ENCODE peak calls at places on chromosomes 13 and 19, in four cellular contexts. G is astrocyte, W is colonic mucosa, Q is brain microvascular endothelial cell. J is an unnamed sample.

GRCh38 chr13:40442191-40442590 is 224.2 kb downstream of the FOXO1 start:
- DNase-seq in W (no peak), Q (no peak), G (no peak), J (no peak)

GRCh38 chr13:96871470-96871869 is 122.8 kb downstream of the OXGR1 start:
- DNase-seq in G (no peak), Q (no peak), W (no peak), J (no peak)

GRCh38 chr13:85108356-85108755 is 690.9 kb downstream of the SLITRK6 start:
- DNase-seq in Q (no peak), G (no peak), W (no peak), J (peak; percentile 29)

GRCh38 chr13:112719016-112719415 is 29.2 kb downstream of the ATP11A start:
- DNase-seq in W (no peak), Q (no peak), G (peak; percentile 76), J (no peak)

GRCh38 chr13:33931397-33931987 is 113.5 kb downstream of the RFC3 start:
- DNase-seq in G (peak; percentile 34), Q (peak; percentile 61), W (no peak), J (peak; percentile 30)

GRCh38 chr19:41999071-41999877 is 5.2 kb upstream of the ATP1A3 start:
- DNase-seq in W (no peak), G (no peak), Q (no peak), J (no peak)

GRCh38 chr13:35716186-35716585 is 239.7 kb upstream of the MAB21L1 start:
- DNase-seq in Q (no peak), W (no peak), G (peak; percentile 55), J (no peak)

GRCh38 chr19:13846533-13847032 is 30.4 kb upstream of the NANOS3 start:
- DNase-seq in W (peak; percentile 83), Q (peak; percentile 96), G (peak; percentile 91), J (no peak)

GRCh38 chr13:105979586-105979985 is 555.9 kb downstream of the EFNB2 start:
- DNase-seq in Q (peak; percentile 30), W (peak; percentile 75), G (no peak), J (peak; percentile 46)

GRCh38 chr19:51803529-51803928 is 8.6 kb downstream of the FPR3 start:
- DNase-seq in W (no peak), G (no peak), Q (no peak), J (no peak)
- TF ChIP-seq CTCF in W (no peak), G (no peak), Q (no peak), J (no peak)

DNA sequence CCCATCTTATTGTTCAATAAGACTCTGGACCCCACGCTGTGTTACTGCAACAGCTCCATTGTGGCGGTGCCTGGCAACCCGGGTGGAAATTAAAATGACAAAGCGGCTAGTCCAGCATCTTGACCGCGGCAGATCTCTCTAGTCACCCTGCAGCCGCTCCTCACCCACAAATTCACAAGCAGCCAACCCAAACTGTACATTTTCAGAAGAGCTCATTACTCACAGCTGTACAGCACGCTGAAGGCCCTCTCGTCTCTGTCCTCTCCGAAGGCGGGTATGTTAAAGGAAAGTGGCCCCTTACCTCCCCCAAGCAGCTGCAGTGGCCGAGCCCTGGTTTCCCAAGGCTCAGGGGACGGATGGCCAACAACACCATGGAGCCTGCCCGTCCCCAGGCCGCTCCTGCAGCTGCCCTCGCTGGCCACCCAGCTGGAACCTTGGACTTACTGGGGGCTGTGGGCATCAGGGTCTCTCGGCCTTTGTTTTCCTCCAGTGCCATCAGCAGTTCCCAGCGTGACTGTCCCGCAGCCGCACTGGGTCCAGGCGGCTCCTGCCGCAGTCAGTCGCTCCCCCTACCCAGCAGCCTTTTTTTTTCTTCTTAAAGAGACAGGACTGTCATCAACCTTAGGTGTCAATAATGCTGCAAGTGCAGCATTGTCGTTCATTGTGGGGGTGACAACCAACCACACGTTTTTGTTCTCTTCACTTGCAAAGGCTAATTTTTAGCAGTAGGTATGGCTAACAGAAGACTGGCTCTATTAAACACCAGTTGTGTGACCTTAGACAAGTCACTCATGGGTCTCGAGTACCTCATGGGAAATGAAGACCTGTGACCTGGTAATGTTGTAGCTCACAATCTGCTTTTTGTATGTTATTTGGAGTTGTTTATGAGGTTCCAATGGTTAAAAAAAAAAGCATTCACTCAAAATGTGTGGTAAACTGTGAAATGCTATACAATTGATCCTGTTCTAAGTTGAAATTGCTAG is at the start of gene SACS:
- DNase-seq in W (no peak), G (peak; percentile 69), Q (peak; percentile 55), J (no peak)
- H3K27ac ChIP-seq in W (no peak within 1 kb of the TSS), G (peak within 1 kb of the TSS; percentile 91), Q (peak within 1 kb of the TSS; percentile 38), J (no peak within 1 kb of the TSS)

DNA sequence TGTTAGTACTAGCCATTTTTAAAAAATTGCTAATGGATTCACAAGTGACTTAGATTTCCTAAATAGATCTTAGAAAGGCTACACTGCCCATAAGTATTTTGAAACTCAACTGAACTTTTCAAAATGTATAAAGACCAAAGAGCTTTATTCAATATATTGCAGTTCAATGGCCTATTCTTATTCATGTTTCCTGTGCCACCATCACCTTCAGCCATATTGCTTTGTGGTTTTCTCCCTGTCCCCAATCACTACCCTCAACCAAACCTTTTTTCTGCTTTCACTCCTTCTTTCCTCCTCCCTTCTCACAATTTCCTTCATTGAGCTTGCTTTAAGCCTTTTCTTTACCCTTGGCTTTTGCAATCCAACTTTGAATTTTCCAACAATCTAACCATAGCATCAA is 100.9 kb downstream of the MYCBP2 start:
- DNase-seq in Q (no peak), W (no peak), G (no peak), J (no peak)
- TF ChIP-seq CTCF in Q (no peak), W (no peak), G (no peak), J (no peak)

DNA sequence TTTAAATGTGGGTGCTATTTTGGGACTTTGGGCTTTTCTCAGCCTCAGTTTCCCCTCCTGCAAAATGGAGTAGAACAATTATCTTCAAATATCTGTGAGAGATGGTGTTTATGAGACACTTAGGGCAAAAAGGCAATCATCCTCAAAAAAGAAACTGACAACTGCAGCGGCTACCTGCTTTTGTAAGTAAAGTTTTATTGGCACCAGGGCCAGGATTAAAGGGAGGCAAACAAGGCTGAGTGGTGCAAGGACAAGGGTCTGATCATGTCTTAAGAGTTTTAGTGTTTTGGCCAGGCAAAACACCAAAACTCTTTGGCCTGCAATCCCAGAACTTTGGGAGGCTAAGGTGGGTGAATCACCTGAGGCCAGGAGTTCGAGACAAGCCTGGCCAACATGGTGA is 1.3 kb upstream of the MAST3 start:
- DNase-seq in Q (no peak), G (no peak), W (no peak), J (no peak)
- H3K27ac ChIP-seq in Q (no peak overlapping the region), G (no peak overlapping the region), W (no peak overlapping the region), J (no peak overlapping the region)

GRCh38 chr19:49430678-49431329 is 5.6 kb downstream of the GFY start:
- DNase-seq in Q (no peak), W (no peak), G (no peak), J (no peak)
- TF ChIP-seq CTCF in Q (peak; percentile 50), W (no peak), G (no peak), J (no peak)

DNA sequence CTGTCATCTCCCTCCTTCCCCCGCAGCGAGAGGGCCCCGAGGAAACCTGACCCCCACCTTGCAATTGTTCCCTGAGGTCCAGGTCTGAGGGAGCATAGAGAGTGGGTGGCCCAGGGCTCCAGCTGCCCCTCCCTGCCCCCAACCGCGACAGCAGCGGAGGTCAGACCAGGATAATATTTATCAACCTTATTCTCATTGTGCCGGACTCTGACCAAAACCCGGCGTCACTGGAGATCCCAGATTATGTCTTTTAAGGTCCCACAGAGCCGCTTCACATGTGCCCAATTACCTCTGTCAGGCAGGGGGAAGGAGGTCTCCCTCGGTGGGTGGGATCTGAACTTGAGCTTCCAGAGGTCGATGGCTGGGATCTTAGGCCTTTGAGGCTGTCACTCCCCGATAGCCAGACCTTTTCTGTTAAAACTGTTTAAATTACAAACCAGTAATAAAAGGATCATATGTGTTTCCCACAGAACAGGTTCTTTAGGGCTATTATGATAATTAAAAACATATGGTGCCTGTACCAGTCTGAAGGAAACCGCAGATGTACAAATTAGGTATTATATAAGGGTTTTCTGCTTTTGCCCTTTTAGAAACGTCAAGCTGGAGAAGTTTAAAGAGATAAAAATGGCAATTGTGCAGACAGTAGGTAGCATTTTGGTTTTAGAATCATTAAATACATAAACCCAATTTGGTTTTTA is 195.5 kb downstream of the ZNF536 start:
- DNase-seq in W (no peak), G (no peak), Q (no peak), J (no peak)
- H3K27ac ChIP-seq in W (no peak overlapping the region), G (no peak overlapping the region), Q (no peak overlapping the region), J (no peak overlapping the region)

DNA sequence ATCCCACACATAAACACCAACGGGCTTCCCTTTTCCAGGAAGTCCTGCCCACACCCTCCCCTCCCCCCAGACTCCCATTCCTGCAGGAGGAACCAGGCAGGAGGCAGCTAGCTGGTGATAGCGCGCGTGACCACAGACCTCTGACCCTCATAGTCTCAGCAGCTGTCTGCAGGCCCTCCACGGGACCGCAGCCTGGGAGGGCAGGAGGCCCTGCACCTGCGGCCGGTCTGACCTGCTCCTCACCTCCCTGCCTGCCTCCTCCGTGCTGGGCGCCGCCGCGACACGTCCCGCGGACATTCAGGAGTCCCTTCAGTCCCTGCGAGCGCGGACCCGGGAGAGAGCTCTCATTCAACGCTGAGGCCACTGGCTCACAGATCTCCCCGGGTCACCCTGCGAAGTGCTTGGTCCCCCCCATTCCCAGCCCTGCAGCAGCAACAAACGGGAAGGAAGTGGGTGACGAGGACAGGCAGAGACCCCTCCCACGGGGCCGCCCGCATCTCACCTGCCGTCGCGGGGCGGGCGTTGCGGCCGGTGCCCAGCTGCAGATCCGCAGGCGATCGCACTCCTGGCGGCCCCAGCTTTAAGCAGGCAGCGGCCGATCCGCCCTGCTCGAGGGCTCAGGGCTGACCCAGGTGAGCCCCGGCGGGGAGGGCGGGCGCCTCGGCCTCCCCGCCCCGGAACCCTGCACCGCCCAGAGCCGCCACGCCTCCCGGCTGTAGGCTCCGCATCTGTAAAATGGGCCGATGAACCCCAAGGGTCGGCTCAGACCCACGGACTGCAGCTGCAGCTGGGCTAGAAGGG is 1.1 kb upstream of the ACP5 start:
- DNase-seq in Q (no peak), G (no peak), W (peak; percentile 74), J (no peak)
- TF ChIP-seq CTCF in Q (no peak), G (no peak), W (no peak), J (no peak)

J was measured in RWPE1.